ENCODE peak calls at places on chromosomes 5 and 9, in four cellular contexts. Y, G, C and J are unnamed samples.

GRCh38 chr9:105466898-105467455 is 19.1 kb downstream of the FSD1L start:
- DNase-seq in Y (no peak), G (no peak), C (no peak), J (no peak)

GRCh38 chr9:22052376-22052945 is 43.4 kb upstream of the CDKN2B start:
- DNase-seq in Y (peak; percentile 90), G (peak; percentile 97), C (peak; percentile 86), J (peak; percentile 83)

GRCh38 chr5:64958757-64959391 is 190.1 kb downstream of the CWC27 start:
- DNase-seq in Y (peak; percentile 60), G (no peak), C (peak; percentile 69), J (no peak)

GRCh38 chr5:124740991-124741583 is 5.4 kb downstream of the ZNF608 start:
- DNase-seq in Y (peak; percentile 90), G (no peak), C (no peak), J (peak; percentile 89)

GRCh38 chr5:180328296-180329137 is 24.6 kb downstream of the GFPT2 start:
- DNase-seq in Y (peak; percentile 77), G (no peak), C (peak; percentile 77), J (peak; percentile 23)

GRCh38 chr5:55073211-55073610 is 29.2 kb upstream of the GZMA start:
- DNase-seq in Y (no peak), G (no peak), C (no peak), J (no peak)

GRCh38 chr9:83906144-83906543 is 15.1 kb downstream of the KIF27 start:
- DNase-seq in Y (peak; percentile 4), G (no peak), C (no peak), J (no peak)

GRCh38 chr5:396715-397032 is 46.3 kb upstream of the EXOC3 start:
- DNase-seq in Y (no peak), G (no peak), C (no peak), J (no peak)

GRCh38 chr9:36423196-36423595 is 23.1 kb upstream of the RNF38 start:
- DNase-seq in Y (no peak), G (no peak), C (no peak), J (no peak)

GRCh38 chr5:132283423-132284043 is 10.7 kb upstream of the SLC22A4 start:
- DNase-seq in Y (peak; percentile 66), G (no peak), C (peak; percentile 73), J (no peak)

GRCh38 chr5:159419567-159419966 is 89.3 kb upstream of the IL12B start:
- DNase-seq in Y (no peak), G (no peak), C (no peak), J (no peak)
- TF ChIP-seq CTCF in Y (no peak), G (no peak), C (peak; percentile 2), J (peak; percentile 27)

GRCh38 chr5:15472116-15472515 is 27.9 kb upstream of the FBXL7 start:
- DNase-seq in Y (no peak), G (no peak), C (no peak), J (no peak)
- TF ChIP-seq CTCF in Y (no peak), G (peak; percentile 47), C (no peak), J (peak; percentile 26)

DNA sequence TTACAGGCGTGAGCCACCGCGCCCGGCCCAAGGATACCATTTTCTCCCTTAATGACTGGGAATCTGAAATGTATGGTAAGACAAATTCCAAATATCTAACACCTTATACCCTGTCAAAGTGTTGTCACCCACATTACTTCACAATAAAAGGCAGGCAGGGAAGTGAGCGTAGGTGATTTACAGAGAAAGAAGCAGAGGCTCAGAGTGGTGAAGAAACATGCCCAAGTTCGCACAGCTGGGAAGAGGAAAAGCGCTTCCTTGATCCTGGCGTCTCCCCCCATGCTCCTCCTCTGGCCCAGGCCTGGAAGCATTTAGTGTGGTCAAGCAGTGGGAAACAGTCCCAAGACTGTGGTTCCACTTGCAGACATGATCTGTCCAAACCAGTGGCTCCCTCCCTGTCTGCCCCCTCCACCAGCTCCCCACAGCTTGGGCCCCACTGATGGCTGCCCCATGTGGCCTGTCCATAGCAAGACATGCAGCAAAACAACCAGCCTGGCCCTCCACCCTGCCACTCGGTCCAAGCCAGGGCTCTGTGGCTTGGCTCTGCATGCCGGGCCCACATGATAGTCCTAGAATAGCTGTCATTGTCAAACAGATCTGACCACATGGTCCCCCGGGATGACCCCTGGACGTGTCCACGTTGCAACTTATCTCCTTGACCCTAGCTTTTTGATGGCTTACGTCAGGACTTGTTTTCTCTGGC is 107.2 kb downstream of the TTLL11 start:
- DNase-seq in Y (no peak), G (no peak), C (peak; percentile 77), J (no peak)
- TF ChIP-seq CTCF in Y (no peak), G (no peak), C (no peak), J (peak; percentile 16)

DNA sequence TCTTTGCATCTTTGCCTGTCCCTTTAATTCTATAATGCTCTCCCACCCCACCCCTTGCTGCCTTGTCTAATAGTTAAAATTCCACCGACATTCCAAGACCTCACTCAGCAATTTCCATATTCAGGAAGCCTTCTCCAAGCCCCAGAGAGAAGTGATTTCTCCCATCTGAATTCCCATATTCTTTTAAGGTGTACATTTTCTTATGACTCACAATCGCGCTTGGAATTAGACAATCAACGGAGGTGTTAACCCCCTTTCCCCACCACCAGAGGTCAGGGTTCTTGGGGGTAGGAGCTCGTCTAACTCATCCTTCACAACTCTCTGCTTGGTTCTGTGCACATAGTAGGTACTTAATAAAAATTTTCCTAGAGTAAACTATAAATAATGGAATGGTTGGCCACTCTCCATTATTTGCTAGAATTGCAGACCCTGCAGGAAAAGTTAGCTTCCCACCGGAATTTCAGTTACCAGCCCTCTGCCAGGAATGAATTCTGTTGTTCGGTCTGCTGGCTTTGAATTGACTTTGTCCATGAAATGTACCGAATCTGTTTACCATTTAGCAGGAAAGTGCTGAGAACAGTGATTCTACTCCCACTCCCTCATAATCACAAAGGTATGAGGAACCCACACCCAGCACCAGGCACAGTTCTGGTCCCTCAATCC is 5.0 kb downstream of the KCNIP1 start:
- DNase-seq in Y (no peak), G (no peak), C (no peak), J (no peak)
- TF ChIP-seq CTCF in Y (no peak), G (peak; percentile 45), C (no peak), J (peak; percentile 47)

GRCh38 chr5:141199359-141200235 is at the start of gene PCDHB11:
- DNase-seq in Y (no peak), G (no peak), C (no peak), J (no peak)
- TF ChIP-seq CTCF in Y (no peak), G (peak; percentile 12), C (no peak), J (no peak)

DNA sequence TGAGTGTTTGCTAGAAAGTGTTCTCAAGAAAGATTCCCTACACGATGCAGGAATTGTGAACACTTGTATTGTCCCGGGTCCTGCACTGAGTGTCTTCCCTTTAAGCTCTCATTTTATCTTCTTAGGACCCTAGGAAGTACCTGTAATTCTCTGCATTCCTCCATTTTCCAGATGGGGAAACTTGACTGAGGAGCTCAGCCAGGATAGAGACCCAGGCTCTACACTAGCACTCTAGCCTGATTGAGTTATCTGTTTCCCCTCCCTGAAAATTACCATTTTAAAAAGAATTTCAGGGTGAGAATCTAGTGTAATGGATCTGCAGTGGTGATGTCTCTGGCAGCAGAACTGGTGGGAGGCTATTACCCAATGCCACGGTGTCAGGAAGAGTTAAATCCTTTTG is 453.9 kb downstream of the KDM4C start:
- DNase-seq in Y (no peak), G (no peak), C (no peak), J (no peak)
- TF ChIP-seq CTCF in Y (no peak), G (no peak), C (no peak), J (no peak)

GRCh38 chr9:27212191-27212590 is 84.8 kb downstream of the EQTN start:
- DNase-seq in Y (no peak), G (no peak), C (no peak), J (no peak)
- TF ChIP-seq CTCF in Y (no peak), G (no peak), C (no peak), J (no peak)

GRCh38 chr5:164600929-164601535 is 1095.6 kb downstream of the MAT2B start:
- DNase-seq in Y (no peak), G (no peak), C (no peak), J (no peak)

GRCh38 chr5:164600166-164600715 is 1094.8 kb downstream of the MAT2B start:
- DNase-seq in Y (peak; percentile 67), G (no peak), C (peak; percentile 19), J (no peak)

DNA sequence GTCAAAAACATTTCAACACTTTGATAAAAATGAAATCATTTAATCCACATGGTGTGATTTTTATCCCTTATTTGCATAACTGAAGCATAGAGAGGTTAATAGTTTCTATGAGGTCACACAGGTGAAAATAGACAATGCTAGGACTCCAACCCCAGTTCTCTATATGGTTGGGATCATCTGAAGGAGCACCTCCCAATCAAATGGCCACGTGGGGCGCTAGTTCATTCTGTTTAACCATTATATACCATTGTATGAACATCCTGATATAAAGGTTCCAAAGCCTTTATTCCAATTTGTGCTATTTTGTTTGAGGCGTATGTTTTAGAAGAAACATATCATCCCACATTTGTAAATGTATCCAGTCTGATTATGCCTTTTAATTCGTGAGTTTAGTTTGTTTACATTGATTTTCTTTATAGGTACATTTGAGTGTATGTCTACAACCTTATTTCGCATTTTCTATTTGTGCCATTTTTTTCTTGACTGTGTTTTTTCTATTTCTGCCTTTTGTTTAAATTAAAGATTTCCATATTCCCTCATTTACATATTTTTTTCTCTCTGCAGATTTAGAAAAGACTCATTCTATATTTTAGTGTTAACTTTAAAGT is 1092.0 kb downstream of the MAT2B start:
- DNase-seq in Y (no peak), G (no peak), C (no peak), J (no peak)
- TF ChIP-seq CTCF in Y (no peak), G (peak; percentile 51), C (peak; percentile 16), J (peak; percentile 51)

DNA sequence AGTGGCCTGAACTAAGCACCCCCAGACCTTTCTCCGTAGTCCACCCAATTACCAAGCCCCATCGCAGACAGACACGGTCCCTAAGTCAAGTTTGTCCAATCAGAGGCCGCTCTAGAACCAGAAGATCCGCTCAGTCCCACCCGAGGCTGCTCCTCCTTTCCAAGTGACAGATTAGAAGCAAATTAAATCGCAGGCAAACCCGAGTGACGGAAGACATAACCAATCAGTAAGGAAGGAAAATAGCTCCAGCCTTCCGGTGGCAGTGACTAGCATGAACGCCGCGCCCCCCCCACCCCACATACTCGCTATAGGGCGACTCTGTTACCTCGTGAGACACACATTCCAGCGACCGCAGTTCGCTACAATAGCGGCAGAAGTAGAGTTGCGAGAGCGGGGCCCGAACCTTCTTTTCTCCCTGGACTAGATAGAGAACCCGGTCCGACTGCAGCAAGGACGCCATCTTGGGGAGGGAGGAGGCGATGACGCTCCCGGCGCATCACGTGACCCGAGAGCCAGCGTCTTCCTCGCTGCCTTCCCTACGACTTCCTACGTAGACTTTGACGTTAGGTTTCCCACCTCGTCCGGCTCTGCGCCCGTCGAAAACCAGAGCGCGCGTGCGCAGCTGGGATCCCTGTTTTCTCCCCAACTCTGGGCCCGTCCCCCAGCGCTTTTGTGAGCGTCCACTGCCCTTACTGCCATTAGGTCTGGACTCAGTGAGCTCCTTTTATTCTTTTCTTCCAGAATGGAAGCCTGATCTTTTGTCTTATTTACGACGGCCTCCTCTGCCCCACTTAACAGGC is at the start of gene DCTN4:
- DNase-seq in Y (peak; percentile 100), G (peak; percentile 97), C (peak; percentile 99), J (peak; percentile 99)
- TF ChIP-seq CTCF in Y (no peak), G (no peak), C (no peak), J (no peak)